ENCODE peak calls at places on chromosome 5, in nine cellular contexts. One of them, this sample, is unnamed.

GRCh38 chr5:150562832-150563231 is 54.9 kb downstream of the NDST1 start:
- DNase-seq in heart left ventricle: no peak
- DNase-seq in kidney: no peak
- DNase-seq in heart right ventricle: no peak
- DNase-seq in upper lobe of right lung: no peak
- DNase-seq in epithelial cell of esophagus: peak
- DNase-seq in WTC11: peak
- DNase-seq in BJ: no peak
- DNase-seq in mucosa of descending colon: no peak
- DNase-seq in this sample: no peak

GRCh38 chr5:40221796-40222195 is 457.9 kb upstream of the PTGER4 start:
- DNase-seq in BJ: peak
- DNase-seq in kidney: no peak
- DNase-seq in mucosa of descending colon: no peak
- DNase-seq in heart left ventricle: no peak
- DNase-seq in upper lobe of right lung: no peak
- DNase-seq in WTC11: no peak
- DNase-seq in epithelial cell of esophagus: peak
- DNase-seq in heart right ventricle: no peak
- DNase-seq in this sample: no peak

GRCh38 chr5:62281411-62281810 is 24.6 kb upstream of the KIF2A start:
- DNase-seq in kidney: no peak
- DNase-seq in mucosa of descending colon: no peak
- DNase-seq in upper lobe of right lung: no peak
- DNase-seq in WTC11: no peak
- DNase-seq in heart left ventricle: no peak
- DNase-seq in heart right ventricle: no peak
- DNase-seq in epithelial cell of esophagus: peak
- DNase-seq in BJ: no peak
- DNase-seq in this sample: no peak

GRCh38 chr5:104088876-104089778 is 526.5 kb upstream of the NUDT12 start:
- DNase-seq in heart right ventricle: no peak
- DNase-seq in upper lobe of right lung: no peak
- DNase-seq in WTC11: no peak
- DNase-seq in kidney: no peak
- DNase-seq in epithelial cell of esophagus: peak
- DNase-seq in BJ: peak
- DNase-seq in mucosa of descending colon: no peak
- DNase-seq in heart left ventricle: no peak
- DNase-seq in this sample: no peak

GRCh38 chr5:145791866-145792265 is 43.3 kb downstream of the PRELID2 start:
- DNase-seq in mucosa of descending colon: no peak
- DNase-seq in BJ: no peak
- DNase-seq in heart right ventricle: no peak
- DNase-seq in heart left ventricle: no peak
- DNase-seq in epithelial cell of esophagus: no peak
- DNase-seq in upper lobe of right lung: no peak
- DNase-seq in kidney: no peak
- DNase-seq in WTC11: peak
- DNase-seq in this sample: no peak

GRCh38 chr5:6729400-6730310 is 16.4 kb downstream of the TENT4A start:
- DNase-seq in heart right ventricle: no peak
- DNase-seq in WTC11: no peak
- DNase-seq in epithelial cell of esophagus: no peak
- DNase-seq in mucosa of descending colon: peak
- DNase-seq in BJ: no peak
- DNase-seq in upper lobe of right lung: peak
- DNase-seq in kidney: no peak
- DNase-seq in heart left ventricle: no peak
- DNase-seq in this sample: no peak

GRCh38 chr5:172503925-172504730 is 49.8 kb upstream of the SH3PXD2B start:
- DNase-seq in mucosa of descending colon: peak
- DNase-seq in upper lobe of right lung: peak
- DNase-seq in kidney: peak
- DNase-seq in heart right ventricle: peak
- DNase-seq in heart left ventricle: peak
- DNase-seq in epithelial cell of esophagus: peak
- DNase-seq in BJ: no peak
- DNase-seq in WTC11: no peak
- DNase-seq in this sample: no peak

GRCh38 chr5:149002053-149002452 is 60.8 kb downstream of the SH3TC2 start:
- DNase-seq in upper lobe of right lung: no peak
- DNase-seq in heart left ventricle: no peak
- DNase-seq in WTC11: no peak
- DNase-seq in kidney: no peak
- DNase-seq in heart right ventricle: peak
- DNase-seq in BJ: peak
- DNase-seq in epithelial cell of esophagus: peak
- DNase-seq in mucosa of descending colon: no peak
- DNase-seq in this sample: no peak

GRCh38 chr5:8884029-8884428 is 661.8 kb downstream of the SEMA5A start:
- DNase-seq in heart right ventricle: no peak
- DNase-seq in epithelial cell of esophagus: no peak
- DNase-seq in WTC11: no peak
- DNase-seq in mucosa of descending colon: no peak
- DNase-seq in BJ: no peak
- DNase-seq in upper lobe of right lung: no peak
- DNase-seq in heart left ventricle: no peak
- DNase-seq in kidney: no peak
- DNase-seq in this sample: no peak

GRCh38 chr5:137743031-137743640 is 7.2 kb upstream of the KLHL3 start:
- DNase-seq in kidney: no peak
- DNase-seq in heart left ventricle: peak
- DNase-seq in heart right ventricle: peak
- DNase-seq in upper lobe of right lung: no peak
- DNase-seq in epithelial cell of esophagus: peak
- DNase-seq in WTC11: peak
- DNase-seq in BJ: no peak
- DNase-seq in mucosa of descending colon: no peak
- DNase-seq in this sample: no peak

GRCh38 chr5:99099691-99100090 is 170.9 kb upstream of the CHD1 start:
- DNase-seq in epithelial cell of esophagus: no peak
- DNase-seq in heart right ventricle: no peak
- DNase-seq in upper lobe of right lung: no peak
- DNase-seq in WTC11: no peak
- DNase-seq in BJ: no peak
- DNase-seq in mucosa of descending colon: no peak
- DNase-seq in heart left ventricle: no peak
- DNase-seq in kidney: no peak
- DNase-seq in this sample: no peak

GRCh38 chr5:6758201-6758600 is 45.0 kb downstream of the TENT4A start:
- DNase-seq in heart right ventricle: no peak
- DNase-seq in upper lobe of right lung: peak
- DNase-seq in heart left ventricle: no peak
- DNase-seq in BJ: no peak
- DNase-seq in mucosa of descending colon: no peak
- DNase-seq in kidney: peak
- DNase-seq in epithelial cell of esophagus: no peak
- DNase-seq in WTC11: no peak
- DNase-seq in this sample: no peak

GRCh38 chr5:19987594-19988345 is at the start of gene CDH18:
- DNase-seq in heart left ventricle: no peak
- DNase-seq in upper lobe of right lung: peak
- DNase-seq in kidney: peak
- DNase-seq in mucosa of descending colon: no peak
- DNase-seq in WTC11: peak
- DNase-seq in BJ: peak
- DNase-seq in heart right ventricle: no peak
- DNase-seq in epithelial cell of esophagus: peak
- DNase-seq in this sample: peak

GRCh38 chr5:165188555-165189260 is 1683.3 kb downstream of the MAT2B start:
- DNase-seq in kidney: no peak
- DNase-seq in BJ: no peak
- DNase-seq in upper lobe of right lung: no peak
- DNase-seq in epithelial cell of esophagus: no peak
- DNase-seq in heart right ventricle: no peak
- DNase-seq in mucosa of descending colon: no peak
- DNase-seq in heart left ventricle: no peak
- DNase-seq in WTC11: no peak
- DNase-seq in this sample: no peak

GRCh38 chr5:130720355-130720754 is 444.7 kb downstream of the HINT1 start:
- DNase-seq in heart right ventricle: no peak
- DNase-seq in WTC11: no peak
- DNase-seq in kidney: no peak
- DNase-seq in heart left ventricle: no peak
- DNase-seq in epithelial cell of esophagus: peak
- DNase-seq in BJ: no peak
- DNase-seq in mucosa of descending colon: no peak
- DNase-seq in upper lobe of right lung: no peak
- DNase-seq in this sample: no peak

GRCh38 chr5:128413356-128413755 is 124.7 kb downstream of the FBN2 start:
- DNase-seq in heart left ventricle: no peak
- DNase-seq in epithelial cell of esophagus: no peak
- DNase-seq in mucosa of descending colon: no peak
- DNase-seq in BJ: no peak
- DNase-seq in heart right ventricle: no peak
- DNase-seq in WTC11: no peak
- DNase-seq in kidney: no peak
- DNase-seq in upper lobe of right lung: no peak
- DNase-seq in this sample: no peak

GRCh38 chr5:38410304-38410990 is 146.0 kb downstream of the LIFR start:
- DNase-seq in heart left ventricle: no peak
- DNase-seq in mucosa of descending colon: no peak
- DNase-seq in epithelial cell of esophagus: no peak
- DNase-seq in kidney: no peak
- DNase-seq in WTC11: no peak
- DNase-seq in BJ: no peak
- DNase-seq in upper lobe of right lung: no peak
- DNase-seq in heart right ventricle: no peak
- DNase-seq in this sample: no peak

DNA sequence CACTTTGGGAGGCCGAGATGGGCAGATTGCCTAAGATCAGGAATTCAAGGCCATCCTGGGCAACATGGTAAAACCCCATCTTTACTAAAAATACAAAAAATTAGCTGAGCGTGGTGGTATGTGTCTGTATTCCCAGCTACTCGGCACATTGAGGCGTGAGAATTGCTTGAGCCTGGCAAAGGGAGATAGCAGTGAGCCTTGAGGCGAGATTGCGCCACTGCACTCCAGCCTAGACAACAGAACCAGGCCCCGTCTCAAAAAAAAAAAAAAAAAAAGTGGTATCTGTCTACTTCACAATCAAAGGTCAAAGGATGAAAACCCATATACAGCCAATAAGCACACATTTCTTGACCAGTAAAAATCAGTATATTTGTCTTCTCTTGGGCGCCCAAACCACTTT is 728.5 kb upstream of the ADAMTS16 start:
- DNase-seq in WTC11: no peak
- DNase-seq in upper lobe of right lung: no peak
- DNase-seq in heart right ventricle: no peak
- DNase-seq in mucosa of descending colon: no peak
- DNase-seq in heart left ventricle: no peak
- DNase-seq in BJ: no peak
- DNase-seq in epithelial cell of esophagus: no peak
- DNase-seq in kidney: no peak
- DNase-seq in this sample: no peak
- TF ChIP-seq CTCF in WTC11: no peak
- TF ChIP-seq CTCF in upper lobe of right lung: no peak
- TF ChIP-seq CTCF in heart right ventricle: no peak
- TF ChIP-seq CTCF in mucosa of descending colon: no peak
- TF ChIP-seq CTCF in heart left ventricle: no peak
- TF ChIP-seq CTCF in BJ: no peak
- TF ChIP-seq CTCF in epithelial cell of esophagus: no peak
- TF ChIP-seq CTCF in kidney: no peak
- TF ChIP-seq CTCF in this sample: no peak

GRCh38 chr5:121967187-121967586 is 5.4 kb downstream of the SRFBP1 start:
- DNase-seq in upper lobe of right lung: no peak
- DNase-seq in epithelial cell of esophagus: peak
- DNase-seq in BJ: no peak
- DNase-seq in kidney: no peak
- DNase-seq in heart left ventricle: no peak
- DNase-seq in mucosa of descending colon: no peak
- DNase-seq in heart right ventricle: no peak
- DNase-seq in WTC11: no peak
- DNase-seq in this sample: no peak
- TF ChIP-seq CTCF in upper lobe of right lung: peak
- TF ChIP-seq CTCF in epithelial cell of esophagus: peak
- TF ChIP-seq CTCF in BJ: peak
- TF ChIP-seq CTCF in kidney: peak
- TF ChIP-seq CTCF in heart left ventricle: peak
- TF ChIP-seq CTCF in mucosa of descending colon: no peak
- TF ChIP-seq CTCF in heart right ventricle: no peak
- TF ChIP-seq CTCF in WTC11: no peak
- TF ChIP-seq CTCF in this sample: peak

GRCh38 chr5:178191661-178192060 is 4.5 kb upstream of the GMCL2 start:
- DNase-seq in heart left ventricle: no peak
- DNase-seq in mucosa of descending colon: no peak
- DNase-seq in upper lobe of right lung: no peak
- DNase-seq in kidney: no peak
- DNase-seq in epithelial cell of esophagus: no peak
- DNase-seq in BJ: no peak
- DNase-seq in WTC11: no peak
- DNase-seq in heart right ventricle: no peak
- DNase-seq in this sample: no peak
- TF ChIP-seq CTCF in heart left ventricle: no peak
- TF ChIP-seq CTCF in mucosa of descending colon: no peak
- TF ChIP-seq CTCF in upper lobe of right lung: no peak
- TF ChIP-seq CTCF in kidney: no peak
- TF ChIP-seq CTCF in epithelial cell of esophagus: no peak
- TF ChIP-seq CTCF in BJ: no peak
- TF ChIP-seq CTCF in WTC11: no peak
- TF ChIP-seq CTCF in heart right ventricle: no peak
- TF ChIP-seq CTCF in this sample: no peak

GRCh38 chr5:136039202-136039601 is 10.4 kb downstream of the TGFBI start:
- DNase-seq in WTC11: no peak
- DNase-seq in epithelial cell of esophagus: no peak
- DNase-seq in heart left ventricle: no peak
- DNase-seq in kidney: no peak
- DNase-seq in heart right ventricle: no peak
- DNase-seq in BJ: no peak
- DNase-seq in upper lobe of right lung: no peak
- DNase-seq in mucosa of descending colon: no peak
- DNase-seq in this sample: no peak
- TF ChIP-seq CTCF in WTC11: no peak
- TF ChIP-seq CTCF in epithelial cell of esophagus: no peak
- TF ChIP-seq CTCF in heart left ventricle: no peak
- TF ChIP-seq CTCF in kidney: no peak
- TF ChIP-seq CTCF in heart right ventricle: no peak
- TF ChIP-seq CTCF in BJ: no peak
- TF ChIP-seq CTCF in upper lobe of right lung: no peak
- TF ChIP-seq CTCF in mucosa of descending colon: no peak
- TF ChIP-seq CTCF in this sample: no peak

DNA sequence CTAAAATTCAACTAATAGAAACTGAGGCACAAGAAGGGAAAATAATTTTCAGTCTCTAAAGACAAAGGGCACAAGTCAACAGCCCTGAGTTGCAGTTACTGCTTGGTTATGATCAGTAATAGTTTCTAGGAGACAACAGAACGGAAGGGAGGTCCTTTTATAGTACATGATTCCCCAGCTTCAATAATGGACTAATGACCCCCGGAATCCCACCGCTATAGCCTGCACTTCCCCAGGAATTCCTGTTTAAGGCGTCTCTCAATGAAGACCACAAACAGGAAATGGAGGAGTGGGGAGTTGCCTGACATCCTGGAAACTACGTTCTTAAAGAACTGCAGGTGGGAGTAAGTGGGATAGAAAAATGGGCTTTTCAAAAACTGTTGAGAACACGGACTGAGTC is 60.6 kb downstream of the DIAPH1 start:
- DNase-seq in heart left ventricle: peak
- DNase-seq in kidney: no peak
- DNase-seq in BJ: no peak
- DNase-seq in upper lobe of right lung: no peak
- DNase-seq in WTC11: no peak
- DNase-seq in mucosa of descending colon: no peak
- DNase-seq in heart right ventricle: peak
- DNase-seq in epithelial cell of esophagus: no peak
- DNase-seq in this sample: no peak
- TF ChIP-seq CTCF in heart left ventricle: no peak
- TF ChIP-seq CTCF in kidney: no peak
- TF ChIP-seq CTCF in BJ: no peak
- TF ChIP-seq CTCF in upper lobe of right lung: no peak
- TF ChIP-seq CTCF in WTC11: no peak
- TF ChIP-seq CTCF in mucosa of descending colon: no peak
- TF ChIP-seq CTCF in heart right ventricle: no peak
- TF ChIP-seq CTCF in epithelial cell of esophagus: no peak
- TF ChIP-seq CTCF in this sample: peak